ENCODE peak calls at places on chromosomes 11 and 22, in nine cellular contexts. One of them, this sample, is unnamed.

GRCh38 chr11:79052539-79052938 is 388.3 kb downstream of the TENM4 start:
- DNase-seq in AG08396: no peak
- DNase-seq in activated T-cell treated with anti-CD3 and anti-CD28 coated beads for 48 hours: no peak
- DNase-seq in lung: no peak
- DNase-seq in NCI-H2107: no peak
- DNase-seq in colonic mucosa: no peak
- DNase-seq in natural killer cell treated with Interleukin-12 subunit alpha and Interleukin-12 subunit beta and Interleukin-15 and Interleukin-18, amount 100 ng/mL, for 72 hours: no peak
- DNase-seq in T-cell: no peak
- DNase-seq in GM12865: no peak
- DNase-seq in this sample: no peak

GRCh38 chr22:27206747-27207133 is 549.4 kb downstream of the MIAT start:
- DNase-seq in activated T-cell treated with anti-CD3 and anti-CD28 coated beads for 48 hours: no peak
- DNase-seq in NCI-H2107: no peak
- DNase-seq in natural killer cell treated with Interleukin-12 subunit alpha and Interleukin-12 subunit beta and Interleukin-15 and Interleukin-18, amount 100 ng/mL, for 72 hours: no peak
- DNase-seq in GM12865: no peak
- DNase-seq in AG08396: no peak
- DNase-seq in lung: no peak
- DNase-seq in colonic mucosa: no peak
- DNase-seq in T-cell: no peak
- DNase-seq in this sample: no peak

GRCh38 chr11:130831506-130832385 is 84.5 kb downstream of the SNX19 start:
- DNase-seq in NCI-H2107: no peak
- DNase-seq in AG08396: no peak
- DNase-seq in lung: no peak
- DNase-seq in natural killer cell treated with Interleukin-12 subunit alpha and Interleukin-12 subunit beta and Interleukin-15 and Interleukin-18, amount 100 ng/mL, for 72 hours: no peak
- DNase-seq in colonic mucosa: no peak
- DNase-seq in activated T-cell treated with anti-CD3 and anti-CD28 coated beads for 48 hours: no peak
- DNase-seq in GM12865: peak
- DNase-seq in T-cell: no peak
- DNase-seq in this sample: no peak

GRCh38 chr22:38927033-38927789 is 30.2 kb upstream of the APOBEC3A start:
- DNase-seq in T-cell: peak
- DNase-seq in colonic mucosa: peak
- DNase-seq in AG08396: peak
- DNase-seq in NCI-H2107: no peak
- DNase-seq in natural killer cell treated with Interleukin-12 subunit alpha and Interleukin-12 subunit beta and Interleukin-15 and Interleukin-18, amount 100 ng/mL, for 72 hours: peak
- DNase-seq in lung: peak
- DNase-seq in activated T-cell treated with anti-CD3 and anti-CD28 coated beads for 48 hours: peak
- DNase-seq in GM12865: peak
- DNase-seq in this sample: peak

GRCh38 chr11:93757924-93758865 is 16.7 kb downstream of the C11orf54 start:
- DNase-seq in activated T-cell treated with anti-CD3 and anti-CD28 coated beads for 48 hours: no peak
- DNase-seq in natural killer cell treated with Interleukin-12 subunit alpha and Interleukin-12 subunit beta and Interleukin-15 and Interleukin-18, amount 100 ng/mL, for 72 hours: no peak
- DNase-seq in GM12865: no peak
- DNase-seq in colonic mucosa: no peak
- DNase-seq in NCI-H2107: no peak
- DNase-seq in T-cell: no peak
- DNase-seq in AG08396: no peak
- DNase-seq in lung: no peak
- DNase-seq in this sample: no peak

GRCh38 chr11:125347261-125347585 is 148.8 kb downstream of the FEZ1 start:
- DNase-seq in natural killer cell treated with Interleukin-12 subunit alpha and Interleukin-12 subunit beta and Interleukin-15 and Interleukin-18, amount 100 ng/mL, for 72 hours: no peak
- DNase-seq in NCI-H2107: no peak
- DNase-seq in AG08396: no peak
- DNase-seq in T-cell: no peak
- DNase-seq in GM12865: no peak
- DNase-seq in colonic mucosa: no peak
- DNase-seq in lung: no peak
- DNase-seq in activated T-cell treated with anti-CD3 and anti-CD28 coated beads for 48 hours: no peak
- DNase-seq in this sample: no peak

GRCh38 chr22:39234157-39234793 is 10.5 kb downstream of the PDGFB start:
- DNase-seq in T-cell: no peak
- DNase-seq in natural killer cell treated with Interleukin-12 subunit alpha and Interleukin-12 subunit beta and Interleukin-15 and Interleukin-18, amount 100 ng/mL, for 72 hours: no peak
- DNase-seq in colonic mucosa: no peak
- DNase-seq in GM12865: peak
- DNase-seq in AG08396: peak
- DNase-seq in NCI-H2107: no peak
- DNase-seq in activated T-cell treated with anti-CD3 and anti-CD28 coated beads for 48 hours: no peak
- DNase-seq in lung: no peak
- DNase-seq in this sample: no peak

GRCh38 chr11:35064114-35064800 is 74.7 kb upstream of the CD44 start:
- DNase-seq in NCI-H2107: no peak
- DNase-seq in natural killer cell treated with Interleukin-12 subunit alpha and Interleukin-12 subunit beta and Interleukin-15 and Interleukin-18, amount 100 ng/mL, for 72 hours: no peak
- DNase-seq in lung: no peak
- DNase-seq in colonic mucosa: no peak
- DNase-seq in T-cell: no peak
- DNase-seq in activated T-cell treated with anti-CD3 and anti-CD28 coated beads for 48 hours: no peak
- DNase-seq in GM12865: no peak
- DNase-seq in AG08396: no peak
- DNase-seq in this sample: no peak

GRCh38 chr11:134445601-134446325 is 33.7 kb upstream of the B3GAT1 start:
- DNase-seq in NCI-H2107: no peak
- DNase-seq in colonic mucosa: no peak
- DNase-seq in activated T-cell treated with anti-CD3 and anti-CD28 coated beads for 48 hours: no peak
- DNase-seq in lung: no peak
- DNase-seq in T-cell: no peak
- DNase-seq in AG08396: no peak
- DNase-seq in natural killer cell treated with Interleukin-12 subunit alpha and Interleukin-12 subunit beta and Interleukin-15 and Interleukin-18, amount 100 ng/mL, for 72 hours: no peak
- DNase-seq in GM12865: no peak
- DNase-seq in this sample: no peak

GRCh38 chr11:57482782-57483569 is 22.6 kb downstream of the RTN4RL2 start:
- DNase-seq in T-cell: peak
- DNase-seq in colonic mucosa: no peak
- DNase-seq in AG08396: peak
- DNase-seq in GM12865: peak
- DNase-seq in activated T-cell treated with anti-CD3 and anti-CD28 coated beads for 48 hours: peak
- DNase-seq in lung: no peak
- DNase-seq in NCI-H2107: no peak
- DNase-seq in natural killer cell treated with Interleukin-12 subunit alpha and Interleukin-12 subunit beta and Interleukin-15 and Interleukin-18, amount 100 ng/mL, for 72 hours: peak
- DNase-seq in this sample: no peak

GRCh38 chr11:112889446-112889845 is 71.8 kb upstream of the NCAM1 start:
- DNase-seq in activated T-cell treated with anti-CD3 and anti-CD28 coated beads for 48 hours: no peak
- DNase-seq in NCI-H2107: no peak
- DNase-seq in GM12865: no peak
- DNase-seq in lung: no peak
- DNase-seq in AG08396: no peak
- DNase-seq in natural killer cell treated with Interleukin-12 subunit alpha and Interleukin-12 subunit beta and Interleukin-15 and Interleukin-18, amount 100 ng/mL, for 72 hours: no peak
- DNase-seq in T-cell: no peak
- DNase-seq in colonic mucosa: no peak
- DNase-seq in this sample: no peak

GRCh38 chr22:30920407-30920806 is 48.2 kb downstream of the MORC2 start:
- DNase-seq in activated T-cell treated with anti-CD3 and anti-CD28 coated beads for 48 hours: peak
- DNase-seq in natural killer cell treated with Interleukin-12 subunit alpha and Interleukin-12 subunit beta and Interleukin-15 and Interleukin-18, amount 100 ng/mL, for 72 hours: peak
- DNase-seq in AG08396: peak
- DNase-seq in GM12865: peak
- DNase-seq in lung: peak
- DNase-seq in NCI-H2107: peak
- DNase-seq in colonic mucosa: peak
- DNase-seq in T-cell: peak
- DNase-seq in this sample: peak

GRCh38 chr11:20458905-20459632 is 71.6 kb downstream of the PRMT3 start:
- DNase-seq in GM12865: no peak
- DNase-seq in activated T-cell treated with anti-CD3 and anti-CD28 coated beads for 48 hours: no peak
- DNase-seq in colonic mucosa: no peak
- DNase-seq in AG08396: no peak
- DNase-seq in lung: no peak
- DNase-seq in T-cell: no peak
- DNase-seq in natural killer cell treated with Interleukin-12 subunit alpha and Interleukin-12 subunit beta and Interleukin-15 and Interleukin-18, amount 100 ng/mL, for 72 hours: no peak
- DNase-seq in NCI-H2107: no peak
- DNase-seq in this sample: no peak

GRCh38 chr11:134224710-134225662 is 515 bp downstream of the VPS26B start:
- DNase-seq in NCI-H2107: peak
- DNase-seq in AG08396: peak
- DNase-seq in natural killer cell treated with Interleukin-12 subunit alpha and Interleukin-12 subunit beta and Interleukin-15 and Interleukin-18, amount 100 ng/mL, for 72 hours: no peak
- DNase-seq in lung: peak
- DNase-seq in colonic mucosa: peak
- DNase-seq in T-cell: peak
- DNase-seq in activated T-cell treated with anti-CD3 and anti-CD28 coated beads for 48 hours: peak
- DNase-seq in GM12865: peak
- DNase-seq in this sample: peak

GRCh38 chr11:125990244-125990643 is 44.4 kb downstream of the VSIG10L2 start:
- DNase-seq in colonic mucosa: no peak
- DNase-seq in T-cell: no peak
- DNase-seq in lung: peak
- DNase-seq in natural killer cell treated with Interleukin-12 subunit alpha and Interleukin-12 subunit beta and Interleukin-15 and Interleukin-18, amount 100 ng/mL, for 72 hours: no peak
- DNase-seq in NCI-H2107: peak
- DNase-seq in activated T-cell treated with anti-CD3 and anti-CD28 coated beads for 48 hours: no peak
- DNase-seq in AG08396: peak
- DNase-seq in GM12865: peak
- DNase-seq in this sample: no peak

GRCh38 chr11:26905368-26905767 is 88.5 kb upstream of the FIBIN start:
- DNase-seq in T-cell: no peak
- DNase-seq in activated T-cell treated with anti-CD3 and anti-CD28 coated beads for 48 hours: no peak
- DNase-seq in lung: no peak
- DNase-seq in AG08396: peak
- DNase-seq in GM12865: peak
- DNase-seq in colonic mucosa: no peak
- DNase-seq in NCI-H2107: no peak
- DNase-seq in natural killer cell treated with Interleukin-12 subunit alpha and Interleukin-12 subunit beta and Interleukin-15 and Interleukin-18, amount 100 ng/mL, for 72 hours: no peak
- DNase-seq in this sample: no peak

GRCh38 chr11:70713988-70714665 is 315.8 kb downstream of the CTTN start:
- DNase-seq in natural killer cell treated with Interleukin-12 subunit alpha and Interleukin-12 subunit beta and Interleukin-15 and Interleukin-18, amount 100 ng/mL, for 72 hours: no peak
- DNase-seq in lung: no peak
- DNase-seq in AG08396: no peak
- DNase-seq in T-cell: no peak
- DNase-seq in GM12865: no peak
- DNase-seq in activated T-cell treated with anti-CD3 and anti-CD28 coated beads for 48 hours: no peak
- DNase-seq in NCI-H2107: no peak
- DNase-seq in colonic mucosa: no peak
- DNase-seq in this sample: no peak

GRCh38 chr11:128261011-128261421 is 326.3 kb downstream of the ETS1 start:
- DNase-seq in GM12865: no peak
- DNase-seq in natural killer cell treated with Interleukin-12 subunit alpha and Interleukin-12 subunit beta and Interleukin-15 and Interleukin-18, amount 100 ng/mL, for 72 hours: no peak
- DNase-seq in AG08396: no peak
- DNase-seq in activated T-cell treated with anti-CD3 and anti-CD28 coated beads for 48 hours: no peak
- DNase-seq in lung: no peak
- DNase-seq in NCI-H2107: no peak
- DNase-seq in T-cell: no peak
- DNase-seq in colonic mucosa: no peak
- DNase-seq in this sample: no peak

GRCh38 chr11:8693555-8693954 is 11.0 kb downstream of the RPL27A start:
- DNase-seq in NCI-H2107: no peak
- DNase-seq in activated T-cell treated with anti-CD3 and anti-CD28 coated beads for 48 hours: no peak
- DNase-seq in T-cell: no peak
- DNase-seq in natural killer cell treated with Interleukin-12 subunit alpha and Interleukin-12 subunit beta and Interleukin-15 and Interleukin-18, amount 100 ng/mL, for 72 hours: no peak
- DNase-seq in lung: no peak
- DNase-seq in colonic mucosa: no peak
- DNase-seq in AG08396: no peak
- DNase-seq in GM12865: no peak
- DNase-seq in this sample: no peak

This sample was measured in prostate gland.